ENCODE peak calls at places on chromosome 21, in five cellular contexts. M is stimulated activated CD4-positive, alpha-beta T cell treated with anti-CD3 and anti-CD28 coated beads, Interleukin-12 subunit alpha, Interleukin-12 subunit beta, amount 100 ng/mL, for 4 hours; V is AG20443; T is small intestine; F is tibial artery. H is an unnamed sample.

GRCh38 chr21:38768385-38769071 is 37.2 kb upstream of the ETS2 start:
- DNase-seq in M (peak), V (peak), T (no peak), F (no peak), H (peak)

GRCh38 chr21:28516996-28517592 is 475.6 kb downstream of the LTN1 start:
- DNase-seq in M (peak), V (no peak), T (peak), F (peak), H (peak)

GRCh38 chr21:38330671-38331070 is 73.9 kb downstream of the KCNJ15 start:
- DNase-seq in M (no peak), V (no peak), T (no peak), F (no peak), H (no peak)

GRCh38 chr21:40902299-40902698 is 55.3 kb upstream of the DSCAM start:
- DNase-seq in M (no peak), V (no peak), T (no peak), F (no peak), H (no peak)

GRCh38 chr21:41562101-41563000 is 54.4 kb upstream of the TMPRSS2 start:
- DNase-seq in M (no peak), V (peak), T (peak), F (no peak), H (no peak)

GRCh38 chr21:38434913-38435533 is 63.3 kb downstream of the ERG start:
- DNase-seq in M (no peak), V (peak), T (no peak), F (peak), H (peak)

GRCh38 chr21:30813174-30813573 is at the start of gene KRTAP8-1:
- DNase-seq in M (no peak), V (no peak), T (no peak), F (no peak), H (no peak)

GRCh38 chr21:27076035-27076434 is 109.1 kb upstream of the ADAMTS5 start:
- DNase-seq in M (no peak), V (peak), T (no peak), F (no peak), H (peak)

GRCh38 chr21:37463083-37463780 is 96.7 kb downstream of the DYRK1A start:
- DNase-seq in M (no peak), V (peak), T (peak), F (no peak), H (peak)

GRCh38 chr21:23624281-23624680 is 1983.0 kb downstream of the MRPL39 start:
- DNase-seq in M (no peak), V (no peak), T (no peak), F (no peak), H (no peak)

GRCh38 chr21:31837613-31838390 is 35.0 kb upstream of the HUNK start:
- DNase-seq in M (no peak), V (no peak), T (no peak), F (no peak), H (no peak)

GRCh38 chr21:45990049-45990711 is 8.6 kb downstream of the COL6A1 start:
- DNase-seq in M (no peak), V (no peak), T (no peak), F (no peak), H (no peak)

GRCh38 chr21:31273278-31273677 is 70.8 kb downstream of the TIAM1 start:
- DNase-seq in M (no peak), V (no peak), T (no peak), F (no peak), H (no peak)

GRCh38 chr21:29175408-29176147 is 45.1 kb downstream of the MAP3K7CL start:
- DNase-seq in M (no peak), V (no peak), T (no peak), F (no peak), H (no peak)

GRCh38 chr21:31482460-31482859 is 138.4 kb upstream of the TIAM1 start:
- DNase-seq in M (no peak), V (no peak), T (no peak), F (no peak), H (no peak)

GRCh38 chr21:15034126-15034848 is 30.5 kb downstream of the NRIP1 start:
- DNase-seq in M (no peak), V (peak), T (no peak), F (no peak), H (peak)

GRCh38 chr21:38263493-38263892 is 6.7 kb downstream of the KCNJ15 start:
- DNase-seq in M (no peak), V (peak), T (no peak), F (no peak), H (peak)

GRCh38 chr21:20404915-20405314 is 593.3 kb upstream of the NCAM2 start:
- DNase-seq in M (no peak), V (no peak), T (no peak), F (no peak), H (no peak)

GRCh38 chr21:45981154-45981606 is 390 bp upstream of the COL6A1 start:
- DNase-seq in M (peak), V (peak), T (peak), F (peak), H (peak)

GRCh38 chr21:43835861-43836260 is 29.2 kb upstream of the AGPAT3 start:
- DNase-seq in M (no peak), V (no peak), T (no peak), F (no peak), H (no peak)